ENCODE peak calls at places on chromosomes 11 and 22, in nine cellular contexts. One of them, this sample, is unnamed.

GRCh38 chr11:5304046-5304445 is 2.3 kb upstream of the OR51B4 start:
- DNase-seq in tibial artery: no peak
- DNase-seq in CD8-positive, alpha-beta T cell: no peak
- DNase-seq in AG10803: peak
- DNase-seq in RWPE1: no peak
- DNase-seq in left lung: no peak
- DNase-seq in HFFc6: no peak
- DNase-seq in AG04450: no peak
- DNase-seq in A549: no peak
- DNase-seq in this sample: no peak

GRCh38 chr22:41521166-41521565 is 23.1 kb downstream of the POLR3H start:
- DNase-seq in AG04450: no peak
- DNase-seq in tibial artery: no peak
- DNase-seq in A549: no peak
- DNase-seq in CD8-positive, alpha-beta T cell: no peak
- DNase-seq in HFFc6: no peak
- DNase-seq in RWPE1: no peak
- DNase-seq in left lung: no peak
- DNase-seq in AG10803: no peak
- DNase-seq in this sample: no peak

GRCh38 chr11:134645576-134645975 is 233.5 kb upstream of the B3GAT1 start:
- DNase-seq in A549: no peak
- DNase-seq in AG10803: no peak
- DNase-seq in CD8-positive, alpha-beta T cell: no peak
- DNase-seq in tibial artery: no peak
- DNase-seq in RWPE1: no peak
- DNase-seq in HFFc6: no peak
- DNase-seq in AG04450: no peak
- DNase-seq in left lung: no peak
- DNase-seq in this sample: no peak

GRCh38 chr11:101718406-101718805 is 134.6 kb upstream of the TRPC6 start:
- DNase-seq in tibial artery: no peak
- DNase-seq in CD8-positive, alpha-beta T cell: no peak
- DNase-seq in AG04450: peak
- DNase-seq in AG10803: no peak
- DNase-seq in RWPE1: peak
- DNase-seq in A549: no peak
- DNase-seq in HFFc6: no peak
- DNase-seq in left lung: no peak
- DNase-seq in this sample: no peak

GRCh38 chr22:33302549-33302948 is 244.4 kb upstream of the SYN3 start:
- DNase-seq in CD8-positive, alpha-beta T cell: no peak
- DNase-seq in HFFc6: no peak
- DNase-seq in left lung: no peak
- DNase-seq in A549: peak
- DNase-seq in RWPE1: no peak
- DNase-seq in AG10803: no peak
- DNase-seq in AG04450: no peak
- DNase-seq in tibial artery: no peak
- DNase-seq in this sample: no peak

GRCh38 chr11:61712301-61712700 is 32.1 kb downstream of the DAGLA start:
- DNase-seq in RWPE1: no peak
- DNase-seq in AG04450: no peak
- DNase-seq in left lung: no peak
- DNase-seq in AG10803: no peak
- DNase-seq in CD8-positive, alpha-beta T cell: no peak
- DNase-seq in A549: no peak
- DNase-seq in HFFc6: no peak
- DNase-seq in tibial artery: no peak
- DNase-seq in this sample: no peak

GRCh38 chr11:116037851-116038250 is 533.6 kb upstream of the CADM1 start:
- DNase-seq in RWPE1: no peak
- DNase-seq in HFFc6: no peak
- DNase-seq in CD8-positive, alpha-beta T cell: no peak
- DNase-seq in AG10803: no peak
- DNase-seq in tibial artery: no peak
- DNase-seq in left lung: no peak
- DNase-seq in AG04450: no peak
- DNase-seq in A549: no peak
- DNase-seq in this sample: no peak

GRCh38 chr11:134224710-134225662 is 515 bp downstream of the VPS26B start:
- DNase-seq in CD8-positive, alpha-beta T cell: peak
- DNase-seq in A549: peak
- DNase-seq in AG10803: peak
- DNase-seq in RWPE1: peak
- DNase-seq in left lung: peak
- DNase-seq in AG04450: no peak
- DNase-seq in tibial artery: peak
- DNase-seq in HFFc6: peak
- DNase-seq in this sample: no peak

GRCh38 chr11:111360150-111361043 is 18.7 kb downstream of the POU2AF1 start:
- DNase-seq in HFFc6: no peak
- DNase-seq in AG04450: no peak
- DNase-seq in CD8-positive, alpha-beta T cell: no peak
- DNase-seq in tibial artery: no peak
- DNase-seq in A549: no peak
- DNase-seq in left lung: no peak
- DNase-seq in RWPE1: no peak
- DNase-seq in AG10803: no peak
- DNase-seq in this sample: no peak

DNA sequence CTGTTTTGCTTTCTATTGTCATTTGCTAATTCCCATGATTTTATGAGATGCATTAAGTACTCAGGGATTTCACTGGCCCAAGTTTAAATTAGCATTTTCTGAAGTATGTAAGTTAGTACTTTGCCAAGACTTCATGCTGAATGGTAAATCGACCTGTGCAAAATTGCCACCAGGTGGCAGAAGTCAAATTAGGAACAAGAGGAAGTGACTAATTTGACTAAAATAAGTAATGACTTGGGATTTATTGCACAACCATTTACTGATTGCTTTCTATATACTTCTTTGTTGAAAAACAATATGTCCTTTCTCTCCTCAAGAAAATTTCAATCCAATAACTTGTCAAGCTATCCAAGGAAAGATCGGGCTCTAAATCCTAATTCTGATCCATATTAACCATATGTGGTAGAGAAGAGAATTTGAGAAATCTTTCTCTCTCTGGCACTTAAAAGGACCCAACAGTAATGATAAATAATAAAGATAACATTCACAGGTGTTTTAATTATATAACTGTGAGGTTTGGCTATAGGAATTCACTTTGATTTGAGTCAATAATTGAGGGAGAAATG is 253.7 kb upstream of the CHORDC1 start:
- DNase-seq in A549: no peak
- DNase-seq in RWPE1: peak
- DNase-seq in HFFc6: no peak
- DNase-seq in left lung: no peak
- DNase-seq in AG10803: no peak
- DNase-seq in AG04450: no peak
- DNase-seq in tibial artery: no peak
- DNase-seq in CD8-positive, alpha-beta T cell: no peak
- DNase-seq in this sample: no peak
- TF ChIP-seq CTCF in A549: peak
- TF ChIP-seq CTCF in RWPE1: peak
- TF ChIP-seq CTCF in HFFc6: peak
- TF ChIP-seq CTCF in left lung: peak
- TF ChIP-seq CTCF in AG10803: no peak
- TF ChIP-seq CTCF in AG04450: no peak
- TF ChIP-seq CTCF in tibial artery: no peak
- TF ChIP-seq CTCF in CD8-positive, alpha-beta T cell: no peak
- TF ChIP-seq CTCF in this sample: no peak

GRCh38 chr11:69657456-69657910 is 16.5 kb downstream of the CCND1 start:
- DNase-seq in AG04450: no peak
- DNase-seq in CD8-positive, alpha-beta T cell: no peak
- DNase-seq in HFFc6: no peak
- DNase-seq in RWPE1: no peak
- DNase-seq in left lung: no peak
- DNase-seq in A549: no peak
- DNase-seq in AG10803: no peak
- DNase-seq in tibial artery: no peak
- DNase-seq in this sample: no peak

GRCh38 chr11:69654660-69655478 is 13.9 kb downstream of the CCND1 start:
- DNase-seq in HFFc6: no peak
- DNase-seq in AG10803: no peak
- DNase-seq in A549: peak
- DNase-seq in left lung: no peak
- DNase-seq in AG04450: no peak
- DNase-seq in RWPE1: no peak
- DNase-seq in CD8-positive, alpha-beta T cell: no peak
- DNase-seq in tibial artery: peak
- DNase-seq in this sample: no peak

GRCh38 chr11:69654001-69654659 is 13.2 kb downstream of the CCND1 start:
- DNase-seq in AG10803: no peak
- DNase-seq in AG04450: no peak
- DNase-seq in A549: peak
- DNase-seq in HFFc6: no peak
- DNase-seq in RWPE1: no peak
- DNase-seq in tibial artery: no peak
- DNase-seq in CD8-positive, alpha-beta T cell: no peak
- DNase-seq in left lung: no peak
- DNase-seq in this sample: no peak

GRCh38 chr11:69656536-69657455 is 15.8 kb downstream of the CCND1 start:
- DNase-seq in left lung: no peak
- DNase-seq in RWPE1: no peak
- DNase-seq in A549: no peak
- DNase-seq in tibial artery: no peak
- DNase-seq in HFFc6: no peak
- DNase-seq in AG04450: no peak
- DNase-seq in AG10803: no peak
- DNase-seq in CD8-positive, alpha-beta T cell: no peak
- DNase-seq in this sample: no peak

DNA sequence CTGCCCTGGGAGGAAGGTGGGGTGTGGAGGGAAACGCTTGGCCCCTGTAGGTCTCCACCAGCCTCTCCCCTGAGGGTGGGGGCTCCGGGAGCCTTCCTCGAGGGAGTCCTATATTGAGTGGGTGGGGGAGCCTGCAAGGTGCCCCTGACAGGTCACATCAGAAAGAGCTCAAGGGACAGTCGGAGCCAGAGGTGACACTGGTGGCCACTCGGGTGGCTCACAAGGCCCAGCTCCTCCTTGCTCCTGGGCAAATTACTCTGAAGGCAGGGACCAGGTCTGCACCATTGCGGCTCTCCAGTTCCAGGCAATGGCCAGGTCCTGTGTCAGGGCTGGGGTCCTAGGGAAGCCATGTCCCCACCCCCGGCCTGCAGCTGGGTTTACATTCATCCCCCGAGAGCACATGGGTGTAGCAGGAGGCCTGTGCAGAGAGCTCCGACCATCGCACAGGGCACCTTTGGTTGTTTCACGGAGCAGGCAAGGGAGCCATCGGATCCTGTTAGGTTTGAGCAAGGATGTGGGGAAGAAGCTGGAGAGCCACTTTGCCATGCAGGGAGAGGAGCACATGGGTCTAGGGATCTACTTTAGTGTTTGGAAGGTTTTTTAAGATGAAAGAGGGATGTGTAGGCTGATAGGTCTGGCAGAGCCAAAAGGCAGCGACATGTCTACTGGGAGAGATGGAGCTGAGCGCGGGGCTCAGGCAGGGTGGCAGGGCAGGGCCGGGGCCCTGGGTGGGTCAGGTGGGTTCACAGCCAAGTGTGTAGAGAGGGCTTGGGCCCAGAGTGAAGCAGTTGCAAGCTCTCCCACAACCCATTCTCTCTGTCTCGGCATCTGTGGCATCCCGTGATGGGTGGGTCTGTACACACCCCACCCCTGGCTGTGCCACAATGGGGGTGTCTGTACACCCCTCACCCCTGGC is 14.8 kb downstream of the CCND1 start:
- DNase-seq in AG10803: no peak
- DNase-seq in CD8-positive, alpha-beta T cell: no peak
- DNase-seq in A549: no peak
- DNase-seq in HFFc6: peak
- DNase-seq in RWPE1: no peak
- DNase-seq in tibial artery: no peak
- DNase-seq in AG04450: no peak
- DNase-seq in left lung: no peak
- DNase-seq in this sample: no peak
- TF ChIP-seq CTCF in AG10803: no peak
- TF ChIP-seq CTCF in CD8-positive, alpha-beta T cell: no peak
- TF ChIP-seq CTCF in A549: no peak
- TF ChIP-seq CTCF in HFFc6: no peak
- TF ChIP-seq CTCF in RWPE1: no peak
- TF ChIP-seq CTCF in tibial artery: no peak
- TF ChIP-seq CTCF in AG04450: no peak
- TF ChIP-seq CTCF in left lung: no peak
- TF ChIP-seq CTCF in this sample: no peak

GRCh38 chr22:18031670-18032454 is 7.5 kb upstream of the MICAL3 start:
- DNase-seq in tibial artery: no peak
- DNase-seq in AG10803: peak
- DNase-seq in HFFc6: peak
- DNase-seq in RWPE1: peak
- DNase-seq in CD8-positive, alpha-beta T cell: no peak
- DNase-seq in left lung: no peak
- DNase-seq in AG04450: peak
- DNase-seq in A549: peak
- DNase-seq in this sample: peak

GRCh38 chr22:18033204-18033998 is 9.0 kb upstream of the MICAL3 start:
- DNase-seq in left lung: no peak
- DNase-seq in A549: no peak
- DNase-seq in HFFc6: no peak
- DNase-seq in CD8-positive, alpha-beta T cell: no peak
- DNase-seq in AG04450: no peak
- DNase-seq in tibial artery: no peak
- DNase-seq in RWPE1: no peak
- DNase-seq in AG10803: peak
- DNase-seq in this sample: no peak

GRCh38 chr22:18034076-18034475 is 9.7 kb upstream of the MICAL3 start:
- DNase-seq in A549: no peak
- DNase-seq in left lung: no peak
- DNase-seq in CD8-positive, alpha-beta T cell: no peak
- DNase-seq in tibial artery: no peak
- DNase-seq in HFFc6: no peak
- DNase-seq in RWPE1: no peak
- DNase-seq in AG04450: no peak
- DNase-seq in AG10803: no peak
- DNase-seq in this sample: no peak

GRCh38 chr22:18032455-18033101 is 8.2 kb upstream of the MICAL3 start:
- DNase-seq in RWPE1: peak
- DNase-seq in AG10803: peak
- DNase-seq in CD8-positive, alpha-beta T cell: no peak
- DNase-seq in HFFc6: peak
- DNase-seq in A549: no peak
- DNase-seq in AG04450: no peak
- DNase-seq in left lung: no peak
- DNase-seq in tibial artery: no peak
- DNase-seq in this sample: no peak

GRCh38 chr22:18035740-18036139 is 11.4 kb upstream of the MICAL3 start:
- DNase-seq in A549: peak
- DNase-seq in AG04450: no peak
- DNase-seq in AG10803: no peak
- DNase-seq in left lung: no peak
- DNase-seq in RWPE1: peak
- DNase-seq in tibial artery: no peak
- DNase-seq in CD8-positive, alpha-beta T cell: no peak
- DNase-seq in HFFc6: no peak
- DNase-seq in this sample: no peak
- TF ChIP-seq CTCF in A549: no peak
- TF ChIP-seq CTCF in AG04450: no peak
- TF ChIP-seq CTCF in AG10803: no peak
- TF ChIP-seq CTCF in left lung: no peak
- TF ChIP-seq CTCF in RWPE1: no peak
- TF ChIP-seq CTCF in tibial artery: no peak
- TF ChIP-seq CTCF in CD8-positive, alpha-beta T cell: no peak
- TF ChIP-seq CTCF in HFFc6: no peak
- TF ChIP-seq CTCF in this sample: no peak

GRCh38 chr11:95089620-95090542 is at the start of gene ENDOD1:
- DNase-seq in left lung: peak
- DNase-seq in RWPE1: peak
- DNase-seq in A549: peak
- DNase-seq in AG10803: peak
- DNase-seq in AG04450: no peak
- DNase-seq in HFFc6: peak
- DNase-seq in CD8-positive, alpha-beta T cell: peak
- DNase-seq in tibial artery: peak
- DNase-seq in this sample: no peak
- TF ChIP-seq CTCF in left lung: no peak
- TF ChIP-seq CTCF in RWPE1: peak
- TF ChIP-seq CTCF in A549: no peak
- TF ChIP-seq CTCF in AG10803: no peak
- TF ChIP-seq CTCF in AG04450: peak
- TF ChIP-seq CTCF in HFFc6: peak
- TF ChIP-seq CTCF in CD8-positive, alpha-beta T cell: no peak
- TF ChIP-seq CTCF in tibial artery: no peak
- TF ChIP-seq CTCF in this sample: no peak

This sample was measured in AG09309.